ENCODE peak calls at places on chromosomes 7 and 10, in nine cellular contexts. Z is ovary, T is A549, B is body of pancreas, V is HCT116, C is breast epithelium, K is heart left ventricle, O is vagina, P is uterus. Y is an unnamed sample.

GRCh38 chr7:122136033-122136432 is 8.0 kb downstream of the AASS start:
- DNase-seq in Z (no peak), T (no peak), B (no peak), V (no peak), C (no peak), K (no peak), O (no peak), P (no peak), Y (no peak)

GRCh38 chr10:93422121-93422520 is 60.0 kb downstream of the MYOF start:
- DNase-seq in Z (no peak), T (no peak), B (no peak), V (no peak), C (no peak), K (no peak), O (no peak), P (no peak), Y (no peak)

GRCh38 chr10:89389254-89389653 is 3.2 kb upstream of the IFIT1 start:
- DNase-seq in Z (no peak), T (no peak), B (no peak), V (peak), C (no peak), K (no peak), O (no peak), P (no peak), Y (peak)

GRCh38 chr7:75971961-75972763 is 22.2 kb downstream of the TMEM120A start:
- DNase-seq in Z (no peak), T (peak), B (no peak), V (no peak), C (no peak), K (peak), O (no peak), P (peak), Y (peak)

GRCh38 chr7:150357771-150358427 is 10.7 kb upstream of the REPIN1 start:
- DNase-seq in Z (no peak), T (no peak), B (no peak), V (no peak), C (no peak), K (no peak), O (no peak), P (no peak), Y (no peak)

GRCh38 chr7:48213226-48213625 is 42.0 kb downstream of the ABCA13 start:
- DNase-seq in Z (no peak), T (no peak), B (no peak), V (no peak), C (no peak), K (no peak), O (no peak), P (no peak), Y (no peak)

GRCh38 chr7:22361795-22362194 is 4.8 kb upstream of the RAPGEF5 start:
- DNase-seq in Z (no peak), T (no peak), B (peak), V (no peak), C (peak), K (no peak), O (no peak), P (no peak), Y (no peak)

GRCh38 chr10:21261705-21262285 is 263.7 kb downstream of the SKIDA1 start:
- DNase-seq in Z (no peak), T (no peak), B (no peak), V (no peak), C (no peak), K (no peak), O (no peak), P (no peak), Y (no peak)

GRCh38 chr10:96646774-96647173 is 60.0 kb upstream of the TM9SF3 start:
- DNase-seq in Z (no peak), T (no peak), B (no peak), V (no peak), C (no peak), K (no peak), O (no peak), P (no peak), Y (no peak)

GRCh38 chr7:45069444-45070253 is 19.1 kb downstream of the NACAD start:
- DNase-seq in Z (no peak), T (peak), B (no peak), V (no peak), C (peak), K (no peak), O (no peak), P (no peak), Y (no peak)

GRCh38 chr7:132030161-132030568 is 473.7 kb upstream of the PODXL start:
- DNase-seq in Z (peak), T (no peak), B (peak), V (no peak), C (no peak), K (peak), O (no peak), P (no peak), Y (no peak)

GRCh38 chr10:18214692-18215563 is 74.7 kb downstream of the CACNB2 start:
- DNase-seq in Z (peak), T (peak), B (peak), V (no peak), C (no peak), K (peak), O (no peak), P (peak), Y (peak)

GRCh38 chr10:12720217-12720981 is 281.1 kb downstream of the CCDC3 start:
- DNase-seq in Z (peak), T (peak), B (peak), V (peak), C (peak), K (peak), O (no peak), P (peak), Y (peak)

GRCh38 chr7:100863406-100863950 is 3.7 kb upstream of the TRIP6 start:
- DNase-seq in Z (no peak), T (no peak), B (peak), V (no peak), C (no peak), K (peak), O (no peak), P (no peak), Y (no peak)

GRCh38 chr10:122307669-122308486 is 36.8 kb downstream of the BTBD16 start:
- DNase-seq in Z (peak), T (peak), B (peak), V (peak), C (no peak), K (peak), O (peak), P (peak), Y (no peak)

GRCh38 chr10:70617798-70618568 is 15.4 kb upstream of the PRF1 start:
- DNase-seq in Z (no peak), T (no peak), B (no peak), V (no peak), C (no peak), K (no peak), O (no peak), P (no peak), Y (no peak)

GRCh38 chr7:104096683-104097082 is 107.2 kb upstream of the RELN start:
- DNase-seq in Z (no peak), T (peak), B (peak), V (peak), C (no peak), K (no peak), O (no peak), P (no peak), Y (no peak)

GRCh38 chr7:104089061-104089460 is 99.6 kb upstream of the RELN start:
- DNase-seq in Z (no peak), T (no peak), B (no peak), V (no peak), C (no peak), K (no peak), O (no peak), P (no peak), Y (no peak)

GRCh38 chr7:104098890-104099289 is 108.9 kb downstream of the ORC5 start:
- DNase-seq in Z (no peak), T (no peak), B (no peak), V (no peak), C (no peak), K (no peak), O (no peak), P (no peak), Y (no peak)

GRCh38 chr7:104089622-104090021 is 100.2 kb upstream of the RELN start:
- DNase-seq in Z (no peak), T (no peak), B (no peak), V (no peak), C (no peak), K (no peak), O (no peak), P (no peak), Y (no peak)

DNA sequence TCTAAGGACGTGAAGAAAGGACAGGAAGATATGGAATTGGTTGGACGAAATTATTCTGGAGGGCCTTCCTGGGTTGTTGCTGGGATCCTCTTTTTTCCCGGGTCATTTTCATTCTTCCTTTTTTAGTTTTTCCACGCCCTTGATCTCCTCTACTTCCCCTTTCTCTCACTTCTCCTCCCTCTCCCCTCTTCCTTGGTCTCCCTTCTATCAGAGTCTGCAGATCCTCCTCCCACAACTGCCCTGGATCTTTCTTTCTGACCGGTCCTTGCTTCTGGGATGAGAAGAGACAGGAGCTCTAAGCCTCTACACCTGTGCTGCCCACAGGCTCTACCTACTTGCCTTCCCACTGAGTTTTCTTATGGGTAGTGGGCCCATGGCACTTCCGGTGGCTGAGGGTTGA is 103.7 kb upstream of the RELN start:
- DNase-seq in Z (no peak), T (no peak), B (no peak), V (no peak), C (no peak), K (no peak), O (no peak), P (no peak), Y (no peak)
- TF ChIP-seq POLR2A in Z (no peak), T (no peak), B (no peak), V (no peak), C (no peak), K (no peak), O (no peak), P (no peak), Y (no peak)

DNA sequence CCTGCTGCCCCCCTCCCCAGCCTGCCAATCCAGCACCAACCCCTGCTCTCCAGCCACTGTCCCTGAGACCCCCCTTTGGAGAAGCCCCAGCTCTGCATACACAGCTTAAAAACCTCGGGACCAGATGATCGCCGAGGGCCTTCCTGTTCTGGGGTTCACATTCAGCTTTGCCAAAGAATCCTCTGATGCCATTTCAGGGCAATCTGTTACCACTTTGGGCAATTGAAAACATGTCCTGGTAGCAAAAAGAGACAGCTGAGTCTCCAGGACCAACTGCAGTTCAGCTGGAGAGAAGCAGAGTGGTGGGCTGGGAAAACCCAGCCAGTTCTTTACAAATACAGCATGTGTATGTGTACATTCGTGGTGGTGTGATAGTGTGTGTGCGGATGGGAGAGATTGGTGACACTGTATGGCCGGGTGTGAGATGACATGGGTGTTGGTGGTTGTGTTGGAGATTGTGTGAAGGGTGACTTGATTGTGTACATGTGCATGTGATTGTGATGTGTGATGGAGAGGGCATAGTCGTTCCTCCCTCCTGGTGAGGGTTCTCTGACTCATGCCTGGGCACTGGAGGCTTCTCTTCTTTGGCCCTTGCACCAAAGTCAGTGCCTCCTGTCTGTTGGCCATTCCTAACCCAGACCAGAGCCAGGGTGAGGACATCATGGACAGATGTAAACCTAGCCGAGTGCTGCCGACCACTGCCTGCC is 48.5 kb upstream of the AQP1 start:
- DNase-seq in Z (no peak), T (no peak), B (no peak), V (no peak), C (no peak), K (no peak), O (no peak), P (no peak), Y (no peak)
- TF ChIP-seq POLR2A in Z (no peak), T (no peak), B (no peak), V (no peak), C (no peak), K (no peak), O (no peak), P (no peak), Y (no peak)

GRCh38 chr7:155276800-155277375 is 20.8 kb upstream of the INSIG1 start:
- DNase-seq in Z (no peak), T (no peak), B (no peak), V (no peak), C (no peak), K (no peak), O (no peak), P (no peak), Y (no peak)
- TF ChIP-seq POLR2A in Z (no peak), T (no peak), B (no peak), V (no peak), C (no peak), K (no peak), O (no peak), P (no peak), Y (no peak)

GRCh38 chr10:45460235-45460878 is 86.3 kb downstream of the ALOX5 start:
- DNase-seq in Z (no peak), T (no peak), B (no peak), V (no peak), C (no peak), K (no peak), O (no peak), P (no peak), Y (peak)
- TF ChIP-seq POLR2A in Z (no peak), T (no peak), B (no peak), V (no peak), C (no peak), K (no peak), O (no peak), P (no peak), Y (no peak)

Y was measured in erythroblast.